ENCODE peak calls at places on chromosomes 13 and 19, in nine cellular contexts. U is activated naive CD8-positive, alpha-beta T cell treated with anti-CD3 and anti-CD28 coated beads, Interleukin-2, amount 50 U/mL, for 24 hours; N is HS-27A; R is GM12878; G is stimulated activated CD4-positive, alpha-beta T cell treated with anti-CD3 and anti-CD28 coated beads, TNF-alpha, amount 100 ng/mL, for 4 hours; O is kidney glomerular epithelial cell; I is iris pigment epithelial cell; X is IMR-90; J is fibroblast of mammary gland. F is an unnamed sample.

GRCh38 chr13:74046461-74046860 is 87.7 kb downstream of the KLF12 start:
- DNase-seq in U (no peak), N (no peak), R (no peak), G (no peak), O (no peak), I (no peak), X (peak), J (no peak), F (no peak)

GRCh38 chr19:18603958-18604819 is 2.4 kb downstream of the CRLF1 start:
- DNase-seq in U (no peak), N (no peak), R (no peak), G (no peak), O (no peak), I (no peak), X (no peak), J (no peak), F (no peak)

GRCh38 chr19:13022111-13022858 is 27.0 kb downstream of the NFIX start:
- DNase-seq in U (no peak), N (no peak), R (no peak), G (no peak), O (no peak), I (peak), X (peak), J (peak), F (no peak)

GRCh38 chr19:5718579-5719273 is 1.2 kb downstream of the LONP1 start:
- DNase-seq in U (peak), N (peak), R (peak), G (no peak), O (peak), I (peak), X (peak), J (peak), F (peak)

GRCh38 chr13:109611912-109612691 is 174.3 kb downstream of the IRS2 start:
- DNase-seq in U (no peak), N (no peak), R (no peak), G (no peak), O (no peak), I (no peak), X (no peak), J (no peak), F (no peak)

GRCh38 chr19:38496603-38497487 is 63.4 kb downstream of the RYR1 start:
- DNase-seq in U (no peak), N (no peak), R (no peak), G (no peak), O (no peak), I (no peak), X (no peak), J (peak), F (no peak)

GRCh38 chr19:1529430-1529816 is 5.5 kb downstream of the PLK5 start:
- DNase-seq in U (no peak), N (no peak), R (no peak), G (no peak), O (no peak), I (no peak), X (no peak), J (no peak), F (no peak)

GRCh38 chr13:28659611-28659970 is 661 bp downstream of the POMP start:
- DNase-seq in U (no peak), N (no peak), R (no peak), G (no peak), O (no peak), I (peak), X (peak), J (peak), F (no peak)

GRCh38 chr13:74162782-74163181 is 28.6 kb upstream of the KLF12 start:
- DNase-seq in U (no peak), N (no peak), R (no peak), G (no peak), O (no peak), I (no peak), X (no peak), J (no peak), F (no peak)

GRCh38 chr19:1250374-1251232 is 2.2 kb downstream of the MIDN start:
- DNase-seq in U (peak), N (no peak), R (no peak), G (no peak), O (no peak), I (peak), X (peak), J (no peak), F (no peak)

GRCh38 chr19:17974551-17974950 is 7.6 kb downstream of the KCNN1 start:
- DNase-seq in U (no peak), N (no peak), R (no peak), G (no peak), O (no peak), I (no peak), X (no peak), J (no peak), F (no peak)

GRCh38 chr13:35851238-35851814 is 279.9 kb downstream of the DCLK1 start:
- DNase-seq in U (no peak), N (no peak), R (no peak), G (no peak), O (no peak), I (no peak), X (no peak), J (no peak), F (no peak)

GRCh38 chr19:1259206-1259872 is 9.8 kb upstream of the CIRBP start:
- DNase-seq in U (peak), N (no peak), R (peak), G (no peak), O (no peak), I (peak), X (peak), J (peak), F (no peak)

F was measured in kidney epithelial cell.